ENCODE peak calls at places on chromosomes 11 and 22, in four cellular contexts. B, X, N and Z are unnamed samples.
A peak's percentile ranks its signal among the peaks of the same experiment; 100 is the strongest.

GRCh38 chr22:21726650-21727049 is 8.9 kb downstream of the YPEL1 start:
- DNase-seq in B (no peak), N (peak; percentile 62), X (peak; percentile 21), Z (no peak)

GRCh38 chr11:80637011-80637410 is 1196.2 kb upstream of the TENM4 start:
- DNase-seq in X (no peak), B (no peak), N (no peak), Z (no peak)

GRCh38 chr11:78800756-78801155 is 226.1 kb upstream of the NARS2 start:
- DNase-seq in N (no peak), B (no peak), X (no peak), Z (peak; percentile 68)

GRCh38 chr11:709109-709997 is 3.3 kb downstream of the EPS8L2 start:
- DNase-seq in B (no peak), N (no peak), X (no peak), Z (no peak)

GRCh38 chr11:126415128-126415527 is 59.6 kb downstream of the ST3GAL4 start:
- DNase-seq in B (no peak), X (no peak), N (no peak), Z (no peak)

GRCh38 chr22:42856179-42856864 is 751 bp downstream of the ARFGAP3 start:
- DNase-seq in N (peak; percentile 70), X (peak; percentile 12), B (no peak), Z (no peak)

GRCh38 chr11:33178443-33179154 is 17.3 kb upstream of the CSTF3 start:
- DNase-seq in X (no peak), B (no peak), N (no peak), Z (no peak)

GRCh38 chr11:123054301-123055065 is 7.5 kb downstream of the HSPA8 start:
- DNase-seq in X (no peak), N (peak; percentile 79), B (peak; percentile 58), Z (peak; percentile 33)

GRCh38 chr11:119823077-119823476 is 94.1 kb upstream of the NECTIN1 start:
- DNase-seq in X (no peak), N (no peak), B (no peak), Z (no peak)

GRCh38 chr22:50059185-50059880 is 1.2 kb upstream of the TTLL8 start:
- DNase-seq in N (no peak), B (no peak), X (no peak), Z (no peak)

GRCh38 chr11:92266821-92267220 is 42.2 kb downstream of the FAT3 start:
- DNase-seq in X (no peak), N (no peak), B (no peak), Z (no peak)

GRCh38 chr11:111186308-111186967 is 59.1 kb upstream of the POU2AF2 start:
- DNase-seq in B (no peak), X (no peak), N (no peak), Z (no peak)

GRCh38 chr22:19936513-19936912 is 5.1 kb upstream of the COMT start:
- DNase-seq in N (no peak), B (no peak), X (no peak), Z (no peak)

GRCh38 chr11:39668640-39669039 is 1790.8 kb downstream of the LRRC4C start:
- DNase-seq in B (no peak), N (no peak), X (no peak), Z (no peak)

GRCh38 chr11:132142102-132142501 is 771.7 kb downstream of the NTM start:
- DNase-seq in N (no peak), X (no peak), B (no peak), Z (no peak)

GRCh38 chr22:43829448-43829821 is 17.3 kb upstream of the EFCAB6 start:
- DNase-seq in B (no peak), N (no peak), X (no peak), Z (no peak)

GRCh38 chr11:19730373-19730772 is 17.7 kb downstream of the NAV2 start:
- DNase-seq in B (no peak), X (no peak), N (no peak), Z (no peak)

GRCh38 chr11:91248199-91248807 is 976.3 kb upstream of the FAT3 start:
- DNase-seq in N (peak; percentile 11), X (no peak), B (peak; percentile 23), Z (no peak)

GRCh38 chr22:16914006-16914405 is 88.8 kb upstream of the XKR3 start:
- DNase-seq in N (no peak), X (no peak), B (no peak), Z (no peak)

GRCh38 chr11:45031912-45032519 is 81.3 kb upstream of the TP53I11 start:
- DNase-seq in N (no peak), X (no peak), B (no peak), Z (no peak)

GRCh38 chr11:68043349-68044144 is 4.7 kb downstream of the TCIRG1 start:
- DNase-seq in X (no peak), B (no peak), N (no peak), Z (no peak)

GRCh38 chr11:122045181-122045586 is 70.8 kb downstream of the BLID start:
- DNase-seq in N (no peak), B (peak; percentile 86), X (no peak), Z (peak; percentile 86)

GRCh38 chr11:16685914-16686313 is 52.5 kb upstream of the C11orf58 start:
- DNase-seq in X (no peak), N (no peak), B (no peak), Z (no peak)

GRCh38 chr22:48161354-48161753 is 1398.9 kb downstream of the TBC1D22A start:
- DNase-seq in X (no peak), N (no peak), B (no peak), Z (no peak)

GRCh38 chr11:5891216-5891800 is 1.7 kb upstream of the OR52E5 start:
- DNase-seq in B (no peak), N (peak; percentile 23), X (no peak), Z (no peak)

GRCh38 chr11:120337896-120338840 is 2.0 kb downstream of the ARHGEF12 start:
- DNase-seq in N (no peak), B (no peak), X (no peak), Z (no peak)

GRCh38 chr11:35335226-35335625 is 84.1 kb downstream of the SLC1A2 start:
- DNase-seq in X (no peak), B (no peak), N (no peak), Z (no peak)

GRCh38 chr11:67732045-67732787 is 57.8 kb upstream of the ALDH3B2 start:
- DNase-seq in X (no peak), B (no peak), N (peak; percentile 39), Z (no peak)

GRCh38 chr11:2394818-2395105 is 5.8 kb upstream of the TSSC4 start:
- DNase-seq in X (no peak), B (no peak), N (no peak), Z (no peak)

GRCh38 chr22:50170453-50171318 is at the start of gene PANX2:
- DNase-seq in X (no peak), N (no peak), B (no peak), Z (no peak)

GRCh38 chr11:64560139-64560771 is 30.8 kb upstream of the SLC22A12 start:
- DNase-seq in X (no peak), B (no peak), N (no peak), Z (no peak)

GRCh38 chr22:21791635-21792625 is 56.3 kb upstream of the YPEL1 start:
- DNase-seq in B (no peak), N (peak; percentile 35), X (no peak), Z (peak; percentile 12)

GRCh38 chr11:81886406-81887075 is 847.1 kb downstream of the FAM181B start:
- DNase-seq in B (no peak), N (no peak), X (no peak), Z (no peak)

GRCh38 chr11:78912778-78913177 is 338.1 kb upstream of the NARS2 start:
- DNase-seq in X (no peak), N (no peak), B (no peak), Z (no peak)

GRCh38 chr11:118349475-118349874 is 5.3 kb downstream of the CD3G start:
- DNase-seq in X (no peak), N (no peak), B (no peak), Z (no peak)

GRCh38 chr11:62419560-62420342 is 918 bp downstream of the SCGB1A1 start:
- DNase-seq in B (no peak), N (no peak), X (no peak), Z (no peak)

GRCh38 chr11:23995891-23996290 is 501.0 kb upstream of the LUZP2 start:
- DNase-seq in X (no peak), N (no peak), B (no peak), Z (peak; percentile 75)

GRCh38 chr22:47001288-47001687 is 238.8 kb downstream of the TBC1D22A start:
- DNase-seq in X (no peak), N (peak; percentile 59), B (no peak), Z (no peak)